ENCODE peak calls at places on chromosomes 4 and X, in seven cellular contexts. B is H1, I is A549, Z is IMR-90, L is HCT116, J is GM12878, F is K562. P is an unnamed sample.

GRCh38 chr4:83535945-83536648 is at the start of gene GPAT3:
- DNase-seq in B (peak; percentile 77), I (peak; percentile 86), Z (peak; percentile 45), L (peak; percentile 75), J (no peak), F (peak; percentile 73), P (peak; percentile 64)

GRCh38 chr4:10078481-10079233 is 37.9 kb downstream of the WDR1 start:
- DNase-seq in B (no peak), I (no peak), Z (no peak), L (no peak), J (no peak), F (no peak), P (no peak)

GRCh38 chrX:50677789-50678188 is 136.2 kb downstream of the SHROOM4 start:
- DNase-seq in B (no peak), I (no peak), Z (no peak), L (no peak), J (no peak), F (no peak), P (no peak)

GRCh38 chr4:168797176-168797575 is 212.9 kb downstream of the CBR4 start:
- DNase-seq in B (no peak), I (peak; percentile 77), Z (peak; percentile 94), L (no peak), J (no peak), F (no peak), P (peak; percentile 56)

GRCh38 chr4:139312552-139313332 is 10.5 kb upstream of the NDUFC1 start:
- DNase-seq in B (no peak), I (no peak), Z (no peak), L (no peak), J (no peak), F (no peak), P (no peak)

GRCh38 chr4:26936284-26937065 is 75.8 kb downstream of the STIM2 start:
- DNase-seq in B (no peak), I (peak; percentile 13), Z (peak; percentile 23), L (no peak), J (no peak), F (peak; percentile 24), P (peak; percentile 75)

GRCh38 chr4:87103691-87104187 is 116.7 kb downstream of the KLHL8 start:
- DNase-seq in B (no peak), I (no peak), Z (peak; percentile 84), L (peak; percentile 41), J (no peak), F (no peak), P (no peak)

GRCh38 chrX:15789979-15790765 is at the start of gene ZRSR2:
- DNase-seq in B (peak; percentile 76), I (peak; percentile 80), Z (peak; percentile 78), L (peak; percentile 33), J (peak; percentile 58), F (peak; percentile 82), P (peak; percentile 49)

GRCh38 chrX:4263005-4263404 is 549.6 kb upstream of the PRKX start:
- DNase-seq in B (no peak), I (peak; percentile 3), Z (no peak), L (no peak), J (no peak), F (no peak), P (no peak)

GRCh38 chr4:35541888-35542213 is 702.5 kb downstream of the ARAP2 start:
- DNase-seq in B (peak; percentile 47), I (no peak), Z (no peak), L (no peak), J (no peak), F (no peak), P (peak; percentile 10)

GRCh38 chr4:95049838-95050237 is 292.1 kb downstream of the BMPR1B start:
- DNase-seq in B (no peak), I (no peak), Z (peak; percentile 10), L (no peak), J (no peak), F (no peak), P (no peak)

GRCh38 chrX:93538575-93538974 is 134.8 kb downstream of the NAP1L3 start:
- DNase-seq in B (no peak), I (no peak), Z (no peak), L (no peak), J (no peak), F (no peak), P (no peak)

GRCh38 chr4:55308071-55308470 is 38.0 kb upstream of the SRD5A3 start:
- DNase-seq in B (no peak), I (no peak), Z (no peak), L (no peak), J (no peak), F (no peak), P (no peak)

GRCh38 chr4:55318135-55318534 is 27.9 kb upstream of the SRD5A3 start:
- DNase-seq in B (no peak), I (no peak), Z (no peak), L (no peak), J (no peak), F (no peak), P (no peak)

GRCh38 chr4:55311792-55312490 is 34.1 kb upstream of the SRD5A3 start:
- DNase-seq in B (no peak), I (no peak), Z (no peak), L (no peak), J (no peak), F (no peak), P (no peak)

GRCh38 chr4:55312491-55313101 is 33.4 kb upstream of the SRD5A3 start:
- DNase-seq in B (peak; percentile 50), I (peak; percentile 41), Z (peak; percentile 58), L (peak; percentile 46), J (no peak), F (no peak), P (peak; percentile 33)
- TF ChIP-seq CEBPB in B (no peak), I (no peak), Z (no peak), L (no peak), J (no peak), F (no peak), P (no peak)

GRCh38 chr4:119506761-119507160 is 121.8 kb downstream of the PDE5A start:
- DNase-seq in B (no peak), I (no peak), Z (peak; percentile 63), L (no peak), J (no peak), F (no peak), P (no peak)
- TF ChIP-seq CEBPB in B (no peak), I (no peak), Z (no peak), L (no peak), J (no peak), F (no peak), P (no peak)

DNA sequence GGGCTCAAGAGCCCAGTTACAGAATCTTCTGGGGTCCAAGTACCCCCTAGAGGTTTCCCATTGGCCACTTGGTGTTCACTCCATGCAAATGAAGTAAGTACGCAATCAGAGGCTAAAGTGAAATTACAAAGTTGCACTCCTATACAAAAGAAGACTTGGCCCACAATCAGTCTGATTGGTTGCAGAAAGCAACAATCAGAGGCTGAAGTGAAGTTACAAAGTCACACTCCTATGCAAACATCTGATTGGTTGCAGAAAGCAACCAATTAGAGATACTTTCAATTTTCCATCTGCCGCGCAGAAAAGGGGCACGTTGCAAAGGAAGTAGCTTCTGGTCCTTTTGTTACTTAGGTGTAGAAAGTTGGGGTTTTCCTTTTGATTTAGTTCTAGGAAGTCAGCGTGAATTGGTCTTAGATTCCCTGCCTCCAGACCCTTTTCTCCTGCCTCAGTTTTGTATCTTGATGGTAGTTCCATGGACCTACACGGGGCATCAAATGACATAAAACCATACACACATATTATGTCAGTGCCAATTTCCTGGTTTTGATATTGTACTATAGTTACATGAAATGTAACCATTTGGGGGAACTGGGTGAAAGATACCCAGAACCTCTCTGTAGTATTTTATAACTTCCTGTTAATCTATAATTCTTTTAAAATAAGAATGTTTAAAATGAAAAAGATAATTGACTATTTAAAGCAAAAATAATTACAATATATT is 12.4 kb upstream of the PIN4 start:
- DNase-seq in B (no peak), I (no peak), Z (no peak), L (no peak), J (no peak), F (no peak), P (no peak)
- TF ChIP-seq CEBPB in B (no peak), I (no peak), Z (no peak), L (no peak), J (no peak), F (no peak), P (no peak)

GRCh38 chr4:53450773-53451172 is 73.3 kb downstream of the FIP1L1 start:
- DNase-seq in B (no peak), I (peak; percentile 5), Z (peak; percentile 12), L (no peak), J (no peak), F (no peak), P (no peak)
- TF ChIP-seq CEBPB in B (no peak), I (no peak), Z (no peak), L (no peak), J (no peak), F (no peak), P (no peak)

GRCh38 chr4:13765535-13765934 is 138.0 kb upstream of the BOD1L1 start:
- DNase-seq in B (no peak), I (no peak), Z (peak; percentile 6), L (no peak), J (no peak), F (no peak), P (no peak)

GRCh38 chr4:13762126-13762525 is 134.6 kb upstream of the BOD1L1 start:
- DNase-seq in B (no peak), I (no peak), Z (peak; percentile 10), L (no peak), J (no peak), F (no peak), P (no peak)

GRCh38 chr4:13766722-13767495 is 139.4 kb upstream of the BOD1L1 start:
- DNase-seq in B (no peak), I (no peak), Z (no peak), L (no peak), J (no peak), F (no peak), P (no peak)

DNA sequence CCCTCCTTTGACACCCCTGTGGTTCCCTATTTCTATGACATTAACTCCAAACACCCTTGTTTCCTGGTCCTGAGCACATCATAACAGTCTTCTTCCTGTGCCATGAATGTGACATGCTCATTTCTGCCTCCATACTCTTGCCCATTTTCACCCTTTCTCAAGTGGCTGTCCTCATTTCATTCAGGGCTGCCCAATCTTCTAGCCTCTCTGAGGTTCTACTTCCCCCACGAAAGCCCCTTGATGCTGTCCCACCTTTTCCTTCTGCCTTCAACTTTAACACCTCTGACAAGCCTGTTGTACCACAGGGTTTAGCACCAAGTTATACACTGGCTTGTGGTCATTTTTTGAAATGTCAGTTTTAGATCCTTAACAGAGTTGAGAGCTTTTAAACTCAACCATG is 136.2 kb upstream of the BOD1L1 start:
- DNase-seq in B (no peak), I (no peak), Z (no peak), L (no peak), J (no peak), F (no peak), P (no peak)
- TF ChIP-seq CEBPB in B (no peak), I (no peak), Z (no peak), L (no peak), J (no peak), F (no peak), P (no peak)

GRCh38 chr4:174156239-174156826 is 127.1 kb downstream of the FBXO8 start:
- DNase-seq in B (no peak), I (peak; percentile 60), Z (peak; percentile 38), L (peak; percentile 48), J (peak; percentile 4), F (peak; percentile 44), P (peak; percentile 23)
- TF ChIP-seq CEBPB in B (no peak), I (no peak), Z (no peak), L (no peak), J (no peak), F (no peak), P (no peak)

GRCh38 chrX:22366166-22366702 is 93.5 kb downstream of the CBLL2 start:
- DNase-seq in B (no peak), I (no peak), Z (peak; percentile 27), L (no peak), J (no peak), F (no peak), P (no peak)
- TF ChIP-seq CEBPB in B (no peak), I (no peak), Z (no peak), L (no peak), J (no peak), F (no peak), P (no peak)

GRCh38 chr4:172147702-172148101 is 334.5 kb downstream of the GALNTL6 start:
- DNase-seq in B (no peak), I (peak; percentile 3), Z (no peak), L (no peak), J (no peak), F (no peak), P (no peak)
- TF ChIP-seq CEBPB in B (no peak), I (no peak), Z (no peak), L (no peak), J (no peak), F (no peak), P (no peak)

P was measured in HepG2.